ENCODE peak calls at places on chromosomes 7 and 10, in five cellular contexts. One of them, this sample, is unnamed. For H3K4me1, the result is how much of the 10 kb centered on the place peaks cover.

GRCh38 chr7:139817249-139817648 is 11.8 kb upstream of the TBXAS1 start:
- DNase-seq in left ventricle myocardium inferior: no peak
- DNase-seq in sigmoid colon: no peak
- DNase-seq in colonic mucosa: no peak
- DNase-seq in IMR-90: no peak
- DNase-seq in this sample: no peak

GRCh38 chr7:116752305-116753074 is 80.5 kb downstream of the MET start:
- DNase-seq in IMR-90: no peak
- DNase-seq in sigmoid colon: no peak
- DNase-seq in left ventricle myocardium inferior: no peak
- DNase-seq in colonic mucosa: no peak
- DNase-seq in this sample: no peak

GRCh38 chr10:118412918-118413317 is 70.8 kb upstream of the FAM204A start:
- DNase-seq in IMR-90: no peak
- DNase-seq in colonic mucosa: no peak
- DNase-seq in sigmoid colon: no peak
- DNase-seq in left ventricle myocardium inferior: no peak
- DNase-seq in this sample: no peak

GRCh38 chr10:33421789-33422188 is 87.3 kb upstream of the NRP1 start:
- DNase-seq in colonic mucosa: no peak
- DNase-seq in sigmoid colon: peak
- DNase-seq in left ventricle myocardium inferior: no peak
- DNase-seq in IMR-90: peak
- DNase-seq in this sample: no peak

GRCh38 chr7:83347836-83348482 is 185.3 kb upstream of the PCLO start:
- DNase-seq in colonic mucosa: no peak
- DNase-seq in IMR-90: peak
- DNase-seq in left ventricle myocardium inferior: no peak
- DNase-seq in sigmoid colon: no peak
- DNase-seq in this sample: no peak

GRCh38 chr10:65660006-65660405 is 1265.8 kb upstream of the LRRTM3 start:
- DNase-seq in sigmoid colon: no peak
- DNase-seq in colonic mucosa: no peak
- DNase-seq in IMR-90: no peak
- DNase-seq in left ventricle myocardium inferior: no peak
- DNase-seq in this sample: no peak

GRCh38 chr10:59225211-59225610 is 48.8 kb downstream of the PHYHIPL start:
- DNase-seq in sigmoid colon: no peak
- DNase-seq in left ventricle myocardium inferior: no peak
- DNase-seq in IMR-90: no peak
- DNase-seq in colonic mucosa: no peak
- DNase-seq in this sample: no peak

GRCh38 chr10:125102216-125102615 is 58.1 kb downstream of the CTBP2 start:
- DNase-seq in left ventricle myocardium inferior: no peak
- DNase-seq in sigmoid colon: no peak
- DNase-seq in IMR-90: peak
- DNase-seq in colonic mucosa: peak
- DNase-seq in this sample: no peak

GRCh38 chr10:28977518-28977917 is 300.2 kb downstream of the BAMBI start:
- DNase-seq in sigmoid colon: no peak
- DNase-seq in left ventricle myocardium inferior: no peak
- DNase-seq in colonic mucosa: no peak
- DNase-seq in IMR-90: no peak
- DNase-seq in this sample: no peak

GRCh38 chr10:71667374-71667750 is 52.2 kb downstream of the C10orf105 start:
- DNase-seq in IMR-90: no peak
- DNase-seq in sigmoid colon: no peak
- DNase-seq in left ventricle myocardium inferior: no peak
- DNase-seq in colonic mucosa: no peak
- DNase-seq in this sample: no peak

GRCh38 chr7:47571355-47572100 is 10.4 kb downstream of the TNS3 start:
- DNase-seq in IMR-90: peak
- DNase-seq in left ventricle myocardium inferior: peak
- DNase-seq in colonic mucosa: peak
- DNase-seq in sigmoid colon: peak
- DNase-seq in this sample: peak

GRCh38 chr10:126580873-126581647 is 89.4 kb downstream of the C10orf90 start:
- DNase-seq in sigmoid colon: no peak
- DNase-seq in left ventricle myocardium inferior: no peak
- DNase-seq in IMR-90: no peak
- DNase-seq in colonic mucosa: no peak
- DNase-seq in this sample: no peak

GRCh38 chr7:130371059-130371458 is 9.2 kb upstream of the CPA1 start:
- DNase-seq in sigmoid colon: peak
- DNase-seq in colonic mucosa: no peak
- DNase-seq in left ventricle myocardium inferior: no peak
- DNase-seq in IMR-90: peak
- DNase-seq in this sample: peak

GRCh38 chr10:128542659-128543058 is 416.4 kb upstream of the MKI67 start:
- DNase-seq in colonic mucosa: no peak
- DNase-seq in IMR-90: no peak
- DNase-seq in sigmoid colon: no peak
- DNase-seq in left ventricle myocardium inferior: no peak
- DNase-seq in this sample: no peak

GRCh38 chr7:46681865-46682503 is 760.9 kb upstream of the IGFBP3 start:
- DNase-seq in left ventricle myocardium inferior: peak
- DNase-seq in colonic mucosa: no peak
- DNase-seq in IMR-90: no peak
- DNase-seq in sigmoid colon: peak
- DNase-seq in this sample: no peak

GRCh38 chr7:30700941-30701340 is 18.7 kb upstream of the CRHR2 start:
- DNase-seq in left ventricle myocardium inferior: no peak
- DNase-seq in sigmoid colon: no peak
- DNase-seq in colonic mucosa: no peak
- DNase-seq in IMR-90: no peak
- DNase-seq in this sample: no peak

GRCh38 chr7:29975564-29975963 is 14.0 kb downstream of the SCRN1 start:
- DNase-seq in left ventricle myocardium inferior: no peak
- DNase-seq in sigmoid colon: no peak
- DNase-seq in colonic mucosa: no peak
- DNase-seq in IMR-90: no peak
- DNase-seq in this sample: no peak

GRCh38 chr7:157700237-157701005 is 363.6 kb downstream of the DNAJB6 start:
- DNase-seq in colonic mucosa: no peak
- DNase-seq in IMR-90: no peak
- DNase-seq in left ventricle myocardium inferior: no peak
- DNase-seq in sigmoid colon: peak
- DNase-seq in this sample: no peak

DNA sequence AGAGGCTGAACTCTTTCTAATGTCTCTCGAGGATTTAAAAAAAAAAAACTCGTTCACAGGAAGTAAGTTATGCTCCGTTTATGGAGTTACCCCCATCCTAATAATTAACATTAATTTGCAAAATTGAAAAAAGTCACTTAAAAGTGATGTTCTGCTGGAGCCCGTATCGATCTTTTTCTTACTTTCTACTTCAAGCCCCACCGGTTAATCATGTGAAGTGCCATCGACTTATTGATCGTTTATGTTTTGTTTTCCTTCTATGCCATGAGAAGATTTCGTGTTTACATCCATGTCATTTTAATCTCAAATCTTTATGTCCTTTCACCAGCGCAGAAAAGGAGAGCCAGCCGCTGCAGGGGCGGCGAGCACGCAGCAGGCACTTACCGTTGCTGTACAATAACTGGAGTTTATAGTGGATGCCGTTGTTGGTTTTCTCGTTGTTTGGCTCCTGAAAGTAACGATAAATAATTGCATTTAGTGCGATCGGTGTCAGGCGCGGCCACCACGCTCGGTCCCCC is 1.5 kb downstream of the EBF3 start:
- DNase-seq in colonic mucosa: no peak
- DNase-seq in left ventricle myocardium inferior: no peak
- DNase-seq in sigmoid colon: no peak
- DNase-seq in IMR-90: no peak
- DNase-seq in this sample: no peak
- H3K4me3 ChIP-seq in colonic mucosa: peak
- H3K4me3 ChIP-seq in left ventricle myocardium inferior: peak
- H3K4me3 ChIP-seq in sigmoid colon: peak
- H3K4me3 ChIP-seq in IMR-90: peak
- H3K4me3 ChIP-seq in this sample: no peak

DNA sequence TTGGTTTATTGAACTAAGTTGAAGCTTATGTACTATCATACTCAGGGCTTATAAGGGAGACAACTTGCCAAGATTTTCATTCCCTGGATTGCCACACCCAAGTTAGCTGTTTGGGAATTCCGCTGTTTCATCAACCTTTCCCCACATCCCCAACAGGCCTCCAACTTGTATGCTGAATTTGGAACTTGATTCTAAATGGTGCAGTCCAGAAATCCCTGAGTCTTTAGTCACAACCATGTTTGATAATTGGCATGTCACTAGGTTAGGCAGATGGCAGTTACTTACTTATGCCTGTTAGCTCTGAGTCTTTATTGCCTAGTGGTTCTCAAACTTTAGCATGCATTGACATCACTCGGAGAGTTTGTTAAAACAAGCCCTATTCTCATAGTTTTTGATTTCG is 135.4 kb upstream of the PRPS1L1 start:
- DNase-seq in colonic mucosa: no peak
- DNase-seq in left ventricle myocardium inferior: no peak
- DNase-seq in sigmoid colon: no peak
- DNase-seq in IMR-90: no peak
- DNase-seq in this sample: no peak
- H3K4me1 ChIP-seq in colonic mucosa: under half
- H3K4me1 ChIP-seq in left ventricle myocardium inferior: under half
- H3K4me1 ChIP-seq in sigmoid colon: under half
- H3K4me1 ChIP-seq in IMR-90: under half
- H3K4me1 ChIP-seq in this sample: under half

GRCh38 chr7:516606-517456 is 2.8 kb downstream of the PDGFA start:
- DNase-seq in left ventricle myocardium inferior: peak
- DNase-seq in IMR-90: peak
- DNase-seq in sigmoid colon: no peak
- DNase-seq in colonic mucosa: peak
- DNase-seq in this sample: peak
- H3K4me3 ChIP-seq in left ventricle myocardium inferior: peak
- H3K4me3 ChIP-seq in IMR-90: peak
- H3K4me3 ChIP-seq in sigmoid colon: peak
- H3K4me3 ChIP-seq in colonic mucosa: peak
- H3K4me3 ChIP-seq in this sample: no peak

GRCh38 chr7:101169110-101169837 is 3.9 kb upstream of the VGF start:
- DNase-seq in IMR-90: no peak
- DNase-seq in left ventricle myocardium inferior: no peak
- DNase-seq in sigmoid colon: no peak
- DNase-seq in colonic mucosa: no peak
- DNase-seq in this sample: no peak

GRCh38 chr7:101171442-101171837 is 6.1 kb upstream of the VGF start:
- DNase-seq in IMR-90: no peak
- DNase-seq in colonic mucosa: no peak
- DNase-seq in left ventricle myocardium inferior: no peak
- DNase-seq in sigmoid colon: no peak
- DNase-seq in this sample: no peak

GRCh38 chr7:101168412-101169049 is 3.2 kb upstream of the VGF start:
- DNase-seq in sigmoid colon: no peak
- DNase-seq in colonic mucosa: no peak
- DNase-seq in left ventricle myocardium inferior: no peak
- DNase-seq in IMR-90: no peak
- DNase-seq in this sample: no peak

GRCh38 chr7:101170617-101171441 is 5.5 kb upstream of the VGF start:
- DNase-seq in colonic mucosa: no peak
- DNase-seq in IMR-90: no peak
- DNase-seq in left ventricle myocardium inferior: no peak
- DNase-seq in sigmoid colon: no peak
- DNase-seq in this sample: no peak

GRCh38 chr7:101169838-101170531 is 4.6 kb upstream of the VGF start:
- DNase-seq in sigmoid colon: no peak
- DNase-seq in left ventricle myocardium inferior: peak
- DNase-seq in IMR-90: peak
- DNase-seq in colonic mucosa: peak
- DNase-seq in this sample: peak
- H3K4me1 ChIP-seq in sigmoid colon: under half
- H3K4me1 ChIP-seq in left ventricle myocardium inferior: under half
- H3K4me1 ChIP-seq in IMR-90: under half
- H3K4me1 ChIP-seq in colonic mucosa: under half
- H3K4me1 ChIP-seq in this sample: under half

GRCh38 chr7:923108-924041 is 31.1 kb downstream of the ADAP1 start:
- DNase-seq in left ventricle myocardium inferior: peak
- DNase-seq in sigmoid colon: peak
- DNase-seq in colonic mucosa: peak
- DNase-seq in IMR-90: peak
- DNase-seq in this sample: peak
- H3K4me3 ChIP-seq in left ventricle myocardium inferior: peak
- H3K4me3 ChIP-seq in sigmoid colon: no peak
- H3K4me3 ChIP-seq in colonic mucosa: peak
- H3K4me3 ChIP-seq in IMR-90: no peak
- H3K4me3 ChIP-seq in this sample: no peak

DNA sequence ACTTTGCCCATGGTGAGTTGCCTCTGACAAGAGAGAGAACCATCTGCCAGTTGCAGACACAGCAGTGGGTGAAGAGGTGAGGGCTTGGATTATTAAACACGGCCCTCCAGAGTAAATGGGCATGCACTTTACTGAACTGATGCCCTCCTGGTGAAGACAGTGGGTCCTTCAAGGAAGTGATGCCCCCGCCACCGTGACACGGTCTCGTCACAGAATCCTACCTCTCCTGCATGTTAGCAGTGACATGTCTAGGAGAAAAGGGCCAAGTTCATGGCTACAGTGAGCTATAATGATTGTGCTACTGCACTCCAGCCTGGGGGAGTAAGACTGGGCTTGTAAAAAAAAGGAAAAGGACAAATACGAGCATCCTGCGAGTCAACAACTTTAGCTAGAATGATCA is 2.4 kb downstream of the BNIP3 start:
- DNase-seq in left ventricle myocardium inferior: no peak
- DNase-seq in IMR-90: no peak
- DNase-seq in sigmoid colon: peak
- DNase-seq in colonic mucosa: no peak
- DNase-seq in this sample: no peak
- H3K4me1 ChIP-seq in left ventricle myocardium inferior: half or more
- H3K4me1 ChIP-seq in IMR-90: under half
- H3K4me1 ChIP-seq in sigmoid colon: under half
- H3K4me1 ChIP-seq in colonic mucosa: under half
- H3K4me1 ChIP-seq in this sample: under half